ENCODE peak calls at places on chromosomes 2 and 18, in five cellular contexts. L, U, A, Z and W are unnamed samples. For H3K4me1, the result is how much of the 10 kb centered on the place peaks cover.

GRCh38 chr2:139142252-139142651 is 362.1 kb upstream of the NXPH2 start:
- DNase-seq in L (no peak), U (no peak), A (no peak), Z (no peak), W (no peak)

GRCh38 chr2:233049194-233049761 is 10.9 kb upstream of the INPP5D start:
- DNase-seq in L (no peak), U (no peak), A (no peak), Z (peak), W (no peak)

GRCh38 chr2:207791579-207792243 is 22.0 kb upstream of the FZD5 start:
- DNase-seq in L (no peak), U (no peak), A (no peak), Z (no peak), W (peak)

GRCh38 chr2:30149513-30149912 is 2.7 kb downstream of the YPEL5 start:
- DNase-seq in L (no peak), U (no peak), A (no peak), Z (no peak), W (no peak)

GRCh38 chr2:20212871-20213503 is 11.9 kb downstream of the SDC1 start:
- DNase-seq in L (no peak), U (peak), A (peak), Z (no peak), W (peak)

GRCh38 chr2:119483896-119484718 is 40.2 kb downstream of the SCTR start:
- DNase-seq in L (no peak), U (no peak), A (no peak), Z (no peak), W (no peak)

GRCh38 chr2:227551804-227552203 is 46.9 kb upstream of the SCYGR2 start:
- DNase-seq in L (no peak), U (no peak), A (peak), Z (no peak), W (no peak)

GRCh38 chr18:36050479-36050878 is 16.9 kb downstream of the RPRD1A start:
- DNase-seq in L (no peak), U (no peak), A (no peak), Z (no peak), W (no peak)

GRCh38 chr2:99988567-99988966 is 153.8 kb downstream of the AFF3 start:
- DNase-seq in L (no peak), U (no peak), A (no peak), Z (no peak), W (no peak)

GRCh38 chr2:55120634-55121359 is 70.5 kb upstream of the RTN4 start:
- DNase-seq in L (peak), U (no peak), A (peak), Z (no peak), W (no peak)

GRCh38 chr2:196143641-196144236 is 27.6 kb downstream of the STK17B start:
- DNase-seq in L (no peak), U (no peak), A (no peak), Z (no peak), W (no peak)

GRCh38 chr2:78757652-78758051 is 267.9 kb upstream of the REG3G start:
- DNase-seq in L (no peak), U (no peak), A (no peak), Z (no peak), W (no peak)

GRCh38 chr2:129318581-129319421 is 660.7 kb upstream of the RAB6C start:
- DNase-seq in L (no peak), U (no peak), A (no peak), Z (no peak), W (no peak)

GRCh38 chr2:181241366-181241765 is 215.8 kb upstream of the ITGA4 start:
- DNase-seq in L (no peak), U (no peak), A (no peak), Z (no peak), W (no peak)

GRCh38 chr2:200788129-200788718 is 23.5 kb upstream of the BZW1 start:
- DNase-seq in L (no peak), U (no peak), A (no peak), Z (no peak), W (peak)

GRCh38 chr18:76405761-76406356 is 89.2 kb downstream of the ZNF516 start:
- DNase-seq in L (no peak), U (peak), A (peak), Z (no peak), W (no peak)

GRCh38 chr2:71466301-71467179 is 13.2 kb downstream of the DYSF start:
- DNase-seq in L (peak), U (peak), A (peak), Z (no peak), W (no peak)

GRCh38 chr18:44182363-44182762 is 498.3 kb upstream of the SETBP1 start:
- DNase-seq in L (no peak), U (no peak), A (no peak), Z (no peak), W (no peak)

GRCh38 chr2:200305797-200306718 is at the start of gene SPATS2L:
- DNase-seq in L (peak), U (peak), A (peak), Z (peak), W (no peak)

GRCh38 chr2:241036964-241037421 is 38.6 kb downstream of the SNED1 start:
- DNase-seq in L (no peak), U (no peak), A (peak), Z (no peak), W (no peak)

GRCh38 chr2:226124548-226125011 is 675.0 kb downstream of the IRS1 start:
- DNase-seq in L (no peak), U (no peak), A (peak), Z (no peak), W (peak)

GRCh38 chr2:18626256-18626668 is 36.9 kb upstream of the NT5C1B start:
- DNase-seq in L (no peak), U (no peak), A (no peak), Z (no peak), W (peak)

GRCh38 chr2:18626958-18627650 is 37.7 kb upstream of the NT5C1B start:
- DNase-seq in L (no peak), U (no peak), A (no peak), Z (no peak), W (no peak)

GRCh38 chr2:18630541-18630940 is 41.2 kb upstream of the NT5C1B start:
- DNase-seq in L (no peak), U (no peak), A (no peak), Z (no peak), W (peak)

GRCh38 chr2:18630941-18631340 is 41.6 kb upstream of the NT5C1B start:
- DNase-seq in L (no peak), U (no peak), A (no peak), Z (no peak), W (peak)

DNA sequence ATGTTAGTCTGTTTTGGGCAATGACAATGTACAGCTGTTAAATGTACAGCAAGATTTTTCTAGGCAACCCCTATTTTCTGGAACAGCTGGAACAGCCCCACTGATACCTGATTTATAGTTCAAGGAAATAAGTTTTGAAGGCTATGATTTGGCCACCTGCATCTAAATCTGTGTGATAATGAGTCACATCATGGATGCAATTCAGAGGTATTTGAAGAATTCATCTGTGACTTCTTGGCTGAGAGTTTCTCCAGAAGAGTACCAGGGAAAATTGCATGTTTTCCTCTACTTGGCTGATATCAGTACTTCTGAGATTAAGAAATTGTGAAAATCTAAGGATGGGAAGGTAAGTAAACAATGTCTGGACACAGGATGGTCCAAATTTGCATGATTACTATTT is 40.7 kb upstream of the NT5C1B start:
- DNase-seq in L (no peak), U (no peak), A (no peak), Z (no peak), W (peak)
- H3K27ac ChIP-seq in L (no peak), U (no peak), A (no peak), Z (no peak), W (no peak)

GRCh38 chr2:217942731-217943335 is 60.0 kb downstream of the TNS1 start:
- DNase-seq in L (peak), U (peak), A (no peak), Z (no peak), W (no peak)

GRCh38 chr2:217944366-217944765 is 58.4 kb downstream of the TNS1 start:
- DNase-seq in L (no peak), U (no peak), A (no peak), Z (no peak), W (no peak)

GRCh38 chr2:217944923-217945322 is 57.9 kb downstream of the TNS1 start:
- DNase-seq in L (no peak), U (no peak), A (no peak), Z (no peak), W (no peak)

GRCh38 chr2:217941886-217942728 is 60.7 kb downstream of the TNS1 start:
- DNase-seq in L (peak), U (no peak), A (no peak), Z (no peak), W (no peak)

GRCh38 chr2:217943379-217944321 is 59.1 kb downstream of the TNS1 start:
- DNase-seq in L (peak), U (peak), A (peak), Z (no peak), W (no peak)
- H3K4me1 ChIP-seq in L (half or more), U (half or more), A (under half), Z (under half), W (under half)

DNA sequence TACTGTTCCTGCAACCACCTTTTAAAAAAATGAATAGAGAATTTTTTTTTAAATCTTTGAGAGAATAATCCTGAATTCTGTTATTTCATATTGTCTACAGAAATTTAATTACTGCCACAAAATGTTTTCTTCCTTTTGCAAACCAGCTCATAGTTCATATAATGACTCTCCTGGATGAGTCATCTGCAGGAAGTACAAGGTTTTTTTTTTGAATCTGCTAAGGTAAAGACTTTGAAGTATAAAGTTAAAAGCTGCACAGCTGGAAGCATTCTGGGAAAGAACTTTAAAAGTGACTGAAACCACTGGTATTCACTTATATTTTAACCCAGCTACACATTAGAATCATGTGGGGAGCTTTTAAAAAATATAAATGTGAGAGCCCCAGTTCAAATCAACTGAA is 25.4 kb downstream of the SESTD1 start:
- DNase-seq in L (no peak), U (no peak), A (no peak), Z (no peak), W (peak)
- H3K27ac ChIP-seq in L (no peak), U (no peak), A (no peak), Z (no peak), W (no peak)

DNA sequence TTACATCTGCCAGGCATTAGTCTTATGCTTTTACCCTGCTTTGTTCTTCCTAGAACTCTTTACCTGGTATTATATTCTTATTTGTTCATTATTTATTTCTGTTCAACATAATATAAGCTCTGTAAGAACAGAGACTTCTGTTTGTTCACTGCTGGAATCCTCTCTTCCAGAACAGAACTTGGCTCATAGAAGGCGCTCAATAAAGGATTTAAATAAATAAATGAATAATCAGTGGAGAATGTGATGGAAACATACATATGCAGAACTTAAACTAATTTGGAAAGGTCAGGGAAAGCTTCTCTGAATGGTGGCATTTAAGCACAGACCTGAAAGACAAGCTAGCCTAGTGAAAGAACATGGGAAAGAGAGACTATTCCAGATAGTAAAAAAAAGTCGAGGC is 24.3 kb downstream of the NCKAP1 start:
- DNase-seq in L (no peak), U (no peak), A (no peak), Z (no peak), W (no peak)
- H3K4me1 ChIP-seq in L (half or more), U (under half), A (under half), Z (under half), W (under half)

DNA sequence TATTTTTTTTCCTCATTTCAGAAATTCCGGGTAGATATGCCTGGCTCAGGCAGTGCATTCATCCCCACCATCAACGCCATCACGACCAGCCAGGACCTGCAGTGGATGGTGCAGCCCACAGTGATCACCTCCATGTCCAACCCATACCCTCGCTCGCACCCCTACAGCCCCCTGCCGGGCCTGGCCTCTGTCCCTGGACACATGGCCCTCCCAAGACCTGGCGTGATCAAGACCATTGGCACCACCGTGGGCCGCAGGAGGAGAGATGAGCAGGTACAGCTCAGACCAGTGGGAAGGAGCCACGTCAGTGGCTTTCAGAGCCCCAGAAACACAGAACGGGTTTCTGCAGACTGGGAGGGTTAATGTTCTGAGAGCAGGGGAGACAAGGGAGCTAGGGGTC is 11.4 kb downstream of the FOSL2 start:
- DNase-seq in L (no peak), U (no peak), A (peak), Z (no peak), W (no peak)
- H3K27ac ChIP-seq in L (peak), U (no peak), A (no peak), Z (no peak), W (no peak)

DNA sequence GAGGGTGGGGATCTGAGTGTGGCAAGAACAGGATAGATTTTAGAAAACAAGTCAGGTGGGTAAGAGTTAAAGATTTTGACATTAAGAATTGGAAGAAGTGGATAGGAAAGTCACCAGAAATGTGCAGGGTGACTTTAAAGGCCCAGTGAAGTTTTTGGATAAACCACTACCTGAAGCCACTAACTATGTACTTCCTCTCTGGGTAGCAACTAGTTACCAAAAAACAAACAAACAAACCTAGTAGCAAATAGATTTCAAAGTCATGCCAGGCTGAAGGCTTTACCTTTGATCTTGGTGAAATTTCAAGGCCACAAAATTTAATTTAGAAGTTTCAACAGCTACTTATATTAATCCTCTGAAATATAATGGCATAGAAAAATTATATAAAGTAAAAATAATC is 42.5 kb downstream of the PSMA8 start:
- DNase-seq in L (no peak), U (no peak), A (no peak), Z (peak), W (no peak)
- H3K4me1 ChIP-seq in L (under half), U (under half), A (under half), Z (under half), W (under half)

GRCh38 chr2:111667001-111667400 is 217.0 kb downstream of the ANAPC1 start:
- DNase-seq in L (no peak), U (no peak), A (no peak), Z (no peak), W (no peak)

GRCh38 chr2:111669928-111670695 is 213.9 kb downstream of the ANAPC1 start:
- DNase-seq in L (no peak), U (no peak), A (no peak), Z (no peak), W (no peak)

GRCh38 chr2:111667542-111668273 is 216.3 kb downstream of the ANAPC1 start:
- DNase-seq in L (peak), U (no peak), A (no peak), Z (no peak), W (peak)

GRCh38 chr2:111668274-111668616 is 215.7 kb downstream of the ANAPC1 start:
- DNase-seq in L (no peak), U (no peak), A (no peak), Z (no peak), W (no peak)

GRCh38 chr2:111668741-111669140 is 215.3 kb downstream of the ANAPC1 start:
- DNase-seq in L (no peak), U (no peak), A (no peak), Z (no peak), W (no peak)
- H3K27ac ChIP-seq in L (no peak), U (no peak), A (no peak), Z (no peak), W (no peak)

GRCh38 chr2:141598982-141599381 is 531.8 kb downstream of the LRP1B start:
- DNase-seq in L (no peak), U (no peak), A (no peak), Z (no peak), W (no peak)

GRCh38 chr2:141590620-141591019 is 540.2 kb downstream of the LRP1B start:
- DNase-seq in L (no peak), U (no peak), A (no peak), Z (no peak), W (no peak)

GRCh38 chr2:141591787-141592186 is 539.0 kb downstream of the LRP1B start:
- DNase-seq in L (no peak), U (no peak), A (no peak), Z (no peak), W (no peak)

GRCh38 chr2:141599721-141600120 is 531.1 kb downstream of the LRP1B start:
- DNase-seq in L (no peak), U (no peak), A (no peak), Z (no peak), W (no peak)

GRCh38 chr2:141595531-141595930 is 535.3 kb downstream of the LRP1B start:
- DNase-seq in L (no peak), U (no peak), A (no peak), Z (no peak), W (no peak)
- H3K4me1 ChIP-seq in L (under half), U (under half), A (under half), Z (under half), W (under half)

GRCh38 chr2:69397234-69397633 is 10.2 kb upstream of the GFPT1 start:
- DNase-seq in L (no peak), U (no peak), A (no peak), Z (no peak), W (no peak)

GRCh38 chr2:69395866-69396265 is 8.8 kb upstream of the GFPT1 start:
- DNase-seq in L (no peak), U (no peak), A (no peak), Z (no peak), W (no peak)

GRCh38 chr2:69400121-69400520 is 13.1 kb upstream of the GFPT1 start:
- DNase-seq in L (no peak), U (no peak), A (no peak), Z (no peak), W (no peak)
- H3K27ac ChIP-seq in L (no peak), U (no peak), A (no peak), Z (no peak), W (no peak)

DNA sequence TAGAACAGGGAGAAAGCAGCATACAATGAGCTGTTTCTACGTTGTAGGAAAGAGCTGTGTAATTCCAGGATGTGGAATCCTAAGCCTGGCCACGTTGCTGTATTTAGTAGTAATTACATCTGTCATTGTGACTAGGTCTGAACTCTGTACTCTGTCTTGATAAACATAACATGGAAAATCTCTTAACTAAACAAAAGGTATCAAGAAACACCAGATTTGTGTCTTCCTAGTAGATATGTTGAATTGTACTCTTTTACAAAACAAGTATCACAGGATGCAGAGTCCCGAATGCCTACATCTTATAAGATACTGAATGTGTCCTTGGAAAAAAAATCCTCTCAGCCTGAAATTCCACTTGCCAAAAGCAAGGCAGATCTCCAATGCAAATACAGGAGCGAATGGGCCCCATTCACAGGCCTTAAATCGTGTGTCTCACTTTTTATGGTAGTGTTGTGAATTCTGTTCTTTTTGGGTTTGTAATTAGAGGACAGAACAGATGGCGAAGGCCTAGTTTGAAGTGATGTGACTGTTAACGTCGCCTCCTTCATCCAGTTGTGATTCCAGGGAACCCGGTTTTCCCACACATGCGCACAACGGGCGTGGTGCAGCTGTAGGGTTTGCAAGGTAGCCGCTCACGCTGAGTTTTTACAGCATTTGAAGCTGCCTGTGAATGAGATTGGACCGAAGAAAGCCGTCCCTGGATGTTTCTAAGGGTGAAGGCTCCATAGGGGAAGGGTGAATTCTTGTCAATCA is 246.5 kb downstream of the GBX2 start:
- DNase-seq in L (no peak), U (no peak), A (no peak), Z (no peak), W (no peak)
- H3K4me1 ChIP-seq in L (under half), U (under half), A (under half), Z (under half), W (under half)